ENCODE peak calls at places on chromosome 15, in eight cellular contexts. A is cardiac fibroblast, H is HL-60, T is B cell, G is AG10803, U is epithelial cell of proximal tubule, I is GM20000, K is lower leg skin. R is an unnamed sample.

GRCh38 chr15:22989576-22990477 is 9.7 kb upstream of the CYFIP1 start:
- DNase-seq in G (peak), K (no peak), I (no peak), T (no peak), A (no peak), H (no peak), U (no peak), R (no peak)

GRCh38 chr15:68581725-68582124 is 2.9 kb downstream of the CORO2B start:
- DNase-seq in I (no peak), G (no peak), H (no peak), T (no peak), A (no peak), U (no peak), K (no peak), R (no peak)

GRCh38 chr15:86743283-86743903 is 663.7 kb downstream of the AGBL1 start:
- DNase-seq in U (no peak), K (no peak), A (no peak), H (no peak), T (no peak), I (no peak), G (no peak), R (no peak)

GRCh38 chr15:76432604-76433003 is 96.0 kb downstream of the ISL2 start:
- DNase-seq in I (no peak), T (no peak), U (no peak), H (no peak), A (no peak), G (no peak), K (no peak), R (no peak)

GRCh38 chr15:46344115-46344749 is 709.4 kb downstream of the SQOR start:
- DNase-seq in H (no peak), T (no peak), A (no peak), I (no peak), K (no peak), G (no peak), U (peak), R (no peak)

GRCh38 chr15:48073881-48074280 is 46.9 kb upstream of the SLC24A5 start:
- DNase-seq in U (no peak), I (no peak), G (no peak), K (no peak), T (no peak), H (no peak), A (no peak), R (no peak)

GRCh38 chr15:83922895-83923294 is 269.0 kb downstream of the ADAMTSL3 start:
- DNase-seq in I (no peak), U (no peak), G (no peak), K (no peak), H (no peak), A (no peak), T (no peak), R (no peak)

GRCh38 chr15:38853608-38854007 is 289.0 kb upstream of the RASGRP1 start:
- DNase-seq in K (no peak), G (peak), I (peak), H (no peak), A (peak), T (no peak), U (no peak), R (no peak)

GRCh38 chr15:56537881-56538280 is 72.9 kb upstream of the MNS1 start:
- DNase-seq in A (peak), K (no peak), U (no peak), T (no peak), I (peak), G (no peak), H (peak), R (no peak)

GRCh38 chr15:62856466-62857246 is 185.9 kb upstream of the TPM1 start:
- DNase-seq in T (no peak), A (no peak), H (no peak), I (no peak), U (no peak), G (no peak), K (no peak), R (no peak)

DNA sequence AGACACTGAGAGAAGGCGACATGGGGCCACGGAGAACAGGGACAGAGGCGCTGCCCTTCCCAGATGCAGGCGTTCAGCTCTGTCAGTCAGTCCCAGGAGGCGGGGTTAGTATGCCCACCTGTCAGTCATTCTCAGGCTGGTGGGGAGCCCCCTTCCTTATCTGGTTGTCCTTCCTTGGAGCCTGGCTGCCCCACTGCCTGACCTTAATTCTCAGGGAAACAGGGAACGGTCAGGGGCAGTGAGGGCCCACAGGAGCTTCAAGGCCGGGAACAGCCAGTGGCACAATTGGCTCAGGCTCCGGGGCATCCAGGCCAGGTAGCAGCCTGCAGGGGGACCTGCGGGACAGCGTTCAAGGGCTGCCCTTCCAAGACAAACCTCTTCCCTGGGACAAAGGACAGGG is 133.2 kb downstream of the CHSY1 start:
- DNase-seq in H (no peak), U (no peak), K (no peak), A (no peak), G (no peak), I (no peak), T (no peak), R (no peak)
- TF ChIP-seq CTCF in H (no peak), U (no peak), K (no peak), A (no peak), G (no peak), I (no peak), T (no peak), R (no peak)

GRCh38 chr15:77630956-77631789 is 1.5 kb downstream of the LINGO1 start:
- DNase-seq in G (no peak), H (no peak), K (no peak), T (no peak), I (peak), U (no peak), A (no peak), R (no peak)
- TF ChIP-seq CTCF in G (no peak), H (no peak), K (no peak), T (no peak), I (no peak), U (peak), A (peak), R (no peak)

GRCh38 chr15:95295905-95296618 is 1034.4 kb upstream of the NR2F2 start:
- DNase-seq in T (no peak), K (no peak), U (no peak), G (peak), A (no peak), I (no peak), H (no peak), R (no peak)

GRCh38 chr15:95290376-95290973 is 1040.0 kb upstream of the NR2F2 start:
- DNase-seq in G (no peak), H (no peak), U (no peak), T (no peak), A (no peak), K (no peak), I (no peak), R (no peak)

GRCh38 chr15:95292790-95293450 is 1037.6 kb upstream of the NR2F2 start:
- DNase-seq in K (no peak), I (no peak), T (no peak), G (no peak), U (no peak), H (no peak), A (peak), R (no peak)

GRCh38 chr15:95295311-95295710 is 1035.2 kb upstream of the NR2F2 start:
- DNase-seq in H (no peak), G (peak), I (no peak), K (no peak), U (no peak), T (no peak), A (no peak), R (no peak)

DNA sequence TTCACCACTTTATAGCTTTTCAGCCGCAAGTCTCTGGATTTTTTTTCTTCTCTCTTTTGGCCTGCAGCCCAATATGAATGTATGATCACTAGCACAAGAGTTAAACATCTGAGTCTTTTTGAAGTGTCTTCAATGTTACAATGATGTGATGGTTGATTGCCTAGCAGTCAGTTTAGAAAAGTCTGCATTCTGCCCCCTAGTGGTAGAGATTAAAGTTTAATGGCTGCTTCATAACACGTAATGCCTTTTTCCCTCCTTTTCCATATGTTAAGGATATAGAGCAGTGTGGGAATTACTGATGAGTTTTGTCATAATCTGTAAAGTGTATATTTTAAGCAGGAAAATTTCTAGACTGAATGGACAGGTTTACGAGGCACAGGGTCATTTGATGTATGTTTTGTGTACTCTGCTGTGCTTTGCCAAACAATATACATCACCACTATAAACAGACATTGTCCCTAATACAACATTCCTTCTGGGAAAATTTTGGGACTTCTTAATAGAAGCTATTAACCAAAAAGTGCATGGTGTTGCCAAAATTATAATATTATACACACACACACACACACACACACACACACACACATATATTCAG is 1038.5 kb upstream of the NR2F2 start:
- DNase-seq in K (no peak), G (peak), T (no peak), U (peak), A (peak), I (peak), H (no peak), R (no peak)
- TF ChIP-seq CTCF in K (peak), G (peak), T (peak), U (peak), A (peak), I (no peak), H (no peak), R (peak)

GRCh38 chr15:44299997-44300396 is 11.5 kb downstream of the GOLM2 start:
- DNase-seq in G (no peak), I (no peak), A (no peak), H (no peak), U (no peak), T (no peak), K (no peak), R (no peak)

GRCh38 chr15:44296625-44297524 is 8.4 kb downstream of the GOLM2 start:
- DNase-seq in H (peak), I (no peak), A (peak), U (peak), K (no peak), T (no peak), G (peak), R (no peak)

GRCh38 chr15:44300567-44300966 is 12.0 kb downstream of the GOLM2 start:
- DNase-seq in T (no peak), K (no peak), A (no peak), U (no peak), I (peak), G (no peak), H (peak), R (no peak)

GRCh38 chr15:44295909-44296420 is 7.4 kb downstream of the GOLM2 start:
- DNase-seq in G (no peak), H (no peak), K (no peak), A (peak), U (no peak), T (no peak), I (no peak), R (no peak)

GRCh38 chr15:44298878-44299277 is 10.4 kb downstream of the GOLM2 start:
- DNase-seq in K (no peak), G (no peak), H (no peak), A (peak), T (no peak), U (no peak), I (no peak), R (no peak)
- TF ChIP-seq CTCF in K (no peak), G (peak), H (peak), A (peak), T (no peak), U (peak), I (no peak), R (peak)

GRCh38 chr15:73691398-73691797 is 7.2 kb downstream of the CD276 start:
- DNase-seq in K (peak), U (no peak), A (peak), I (no peak), G (peak), T (no peak), H (no peak), R (no peak)
- TF ChIP-seq CTCF in K (no peak), U (no peak), A (peak), I (no peak), G (peak), T (no peak), H (no peak), R (no peak)

GRCh38 chr15:100910119-100910518 is 9.0 kb upstream of the LRRK1 start:
- DNase-seq in H (no peak), I (no peak), A (no peak), K (no peak), U (no peak), T (no peak), G (no peak), R (no peak)
- TF ChIP-seq CTCF in H (no peak), I (no peak), A (peak), K (no peak), U (peak), T (no peak), G (peak), R (no peak)

GRCh38 chr15:90382305-90382704 is 5.7 kb upstream of the IQGAP1 start:
- DNase-seq in H (no peak), I (no peak), T (no peak), K (no peak), U (no peak), G (no peak), A (no peak), R (no peak)
- TF ChIP-seq CTCF in H (no peak), I (no peak), T (no peak), K (no peak), U (no peak), G (no peak), A (no peak), R (no peak)